ENCODE peak calls at places on chromosome 21, in seven cellular contexts. One of them, this sample, is unnamed.

GRCh38 chr21:33300701-33301631 is 23.8 kb upstream of the IFNAR1 start:
- DNase-seq in IMR-90: no peak
- DNase-seq in activated CD8-positive, alpha-beta T cell treated with anti-CD3 and anti-CD28 coated beads for 36 hours: no peak
- DNase-seq in epithelial cell of esophagus: no peak
- DNase-seq in fibroblast of mammary gland: no peak
- DNase-seq in glutamatergic neuron: no peak
- DNase-seq in HFF-Myc: no peak
- DNase-seq in this sample: no peak

GRCh38 chr21:39799178-39799577 is 54.2 kb downstream of the IGSF5 start:
- DNase-seq in IMR-90: no peak
- DNase-seq in activated CD8-positive, alpha-beta T cell treated with anti-CD3 and anti-CD28 coated beads for 36 hours: no peak
- DNase-seq in epithelial cell of esophagus: no peak
- DNase-seq in fibroblast of mammary gland: no peak
- DNase-seq in glutamatergic neuron: no peak
- DNase-seq in HFF-Myc: no peak
- DNase-seq in this sample: no peak

GRCh38 chr21:16800536-16800935 is 712.3 kb upstream of the CXADR start:
- DNase-seq in IMR-90: no peak
- DNase-seq in activated CD8-positive, alpha-beta T cell treated with anti-CD3 and anti-CD28 coated beads for 36 hours: no peak
- DNase-seq in epithelial cell of esophagus: no peak
- DNase-seq in fibroblast of mammary gland: no peak
- DNase-seq in glutamatergic neuron: no peak
- DNase-seq in HFF-Myc: no peak
- DNase-seq in this sample: no peak

GRCh38 chr21:33123396-33124120 is 53.6 kb downstream of the OLIG1 start:
- DNase-seq in IMR-90: no peak
- DNase-seq in activated CD8-positive, alpha-beta T cell treated with anti-CD3 and anti-CD28 coated beads for 36 hours: peak
- DNase-seq in epithelial cell of esophagus: peak
- DNase-seq in fibroblast of mammary gland: no peak
- DNase-seq in glutamatergic neuron: no peak
- DNase-seq in HFF-Myc: no peak
- DNase-seq in this sample: no peak

GRCh38 chr21:16084776-16085364 is 355.1 kb downstream of the USP25 start:
- DNase-seq in IMR-90: peak
- DNase-seq in activated CD8-positive, alpha-beta T cell treated with anti-CD3 and anti-CD28 coated beads for 36 hours: no peak
- DNase-seq in epithelial cell of esophagus: no peak
- DNase-seq in fibroblast of mammary gland: peak
- DNase-seq in glutamatergic neuron: no peak
- DNase-seq in HFF-Myc: peak
- DNase-seq in this sample: no peak

GRCh38 chr21:15000076-15000475 is 64.7 kb downstream of the NRIP1 start:
- DNase-seq in IMR-90: peak
- DNase-seq in activated CD8-positive, alpha-beta T cell treated with anti-CD3 and anti-CD28 coated beads for 36 hours: no peak
- DNase-seq in epithelial cell of esophagus: no peak
- DNase-seq in fibroblast of mammary gland: peak
- DNase-seq in glutamatergic neuron: no peak
- DNase-seq in HFF-Myc: no peak
- DNase-seq in this sample: no peak

GRCh38 chr21:29677326-29677725 is 262.5 kb downstream of the GRIK1 start:
- DNase-seq in IMR-90: no peak
- DNase-seq in activated CD8-positive, alpha-beta T cell treated with anti-CD3 and anti-CD28 coated beads for 36 hours: no peak
- DNase-seq in epithelial cell of esophagus: no peak
- DNase-seq in fibroblast of mammary gland: no peak
- DNase-seq in glutamatergic neuron: no peak
- DNase-seq in HFF-Myc: no peak
- DNase-seq in this sample: no peak

GRCh38 chr21:35491920-35492678 is 443.0 kb upstream of the RUNX1 start:
- DNase-seq in IMR-90: no peak
- DNase-seq in activated CD8-positive, alpha-beta T cell treated with anti-CD3 and anti-CD28 coated beads for 36 hours: no peak
- DNase-seq in epithelial cell of esophagus: peak
- DNase-seq in fibroblast of mammary gland: no peak
- DNase-seq in glutamatergic neuron: no peak
- DNase-seq in HFF-Myc: no peak
- DNase-seq in this sample: no peak

GRCh38 chr21:37484535-37485474 is 118.2 kb downstream of the DYRK1A start:
- DNase-seq in IMR-90: peak
- DNase-seq in activated CD8-positive, alpha-beta T cell treated with anti-CD3 and anti-CD28 coated beads for 36 hours: no peak
- DNase-seq in epithelial cell of esophagus: peak
- DNase-seq in fibroblast of mammary gland: peak
- DNase-seq in glutamatergic neuron: no peak
- DNase-seq in HFF-Myc: no peak
- DNase-seq in this sample: no peak

GRCh38 chr21:15064576-15065380 is at the start of gene NRIP1:
- DNase-seq in IMR-90: peak
- DNase-seq in activated CD8-positive, alpha-beta T cell treated with anti-CD3 and anti-CD28 coated beads for 36 hours: peak
- DNase-seq in epithelial cell of esophagus: peak
- DNase-seq in fibroblast of mammary gland: peak
- DNase-seq in glutamatergic neuron: peak
- DNase-seq in HFF-Myc: peak
- DNase-seq in this sample: peak

GRCh38 chr21:27647401-27647800 is 680.5 kb upstream of the ADAMTS5 start:
- DNase-seq in IMR-90: no peak
- DNase-seq in activated CD8-positive, alpha-beta T cell treated with anti-CD3 and anti-CD28 coated beads for 36 hours: no peak
- DNase-seq in epithelial cell of esophagus: peak
- DNase-seq in fibroblast of mammary gland: no peak
- DNase-seq in glutamatergic neuron: no peak
- DNase-seq in HFF-Myc: no peak
- DNase-seq in this sample: no peak

GRCh38 chr21:29104239-29104708 is 26.2 kb upstream of the MAP3K7CL start:
- DNase-seq in IMR-90: peak
- DNase-seq in activated CD8-positive, alpha-beta T cell treated with anti-CD3 and anti-CD28 coated beads for 36 hours: no peak
- DNase-seq in epithelial cell of esophagus: peak
- DNase-seq in fibroblast of mammary gland: no peak
- DNase-seq in glutamatergic neuron: no peak
- DNase-seq in HFF-Myc: no peak
- DNase-seq in this sample: peak

GRCh38 chr21:35366348-35367085 is 317.4 kb upstream of the RUNX1 start:
- DNase-seq in IMR-90: peak
- DNase-seq in activated CD8-positive, alpha-beta T cell treated with anti-CD3 and anti-CD28 coated beads for 36 hours: no peak
- DNase-seq in epithelial cell of esophagus: no peak
- DNase-seq in fibroblast of mammary gland: peak
- DNase-seq in glutamatergic neuron: no peak
- DNase-seq in HFF-Myc: no peak
- DNase-seq in this sample: no peak

GRCh38 chr21:42632336-42632751 is 21.1 kb upstream of the PDE9A start:
- DNase-seq in IMR-90: no peak
- DNase-seq in activated CD8-positive, alpha-beta T cell treated with anti-CD3 and anti-CD28 coated beads for 36 hours: no peak
- DNase-seq in epithelial cell of esophagus: no peak
- DNase-seq in fibroblast of mammary gland: no peak
- DNase-seq in glutamatergic neuron: no peak
- DNase-seq in HFF-Myc: no peak
- DNase-seq in this sample: no peak
- TF ChIP-seq CTCF in IMR-90: no peak
- TF ChIP-seq CTCF in activated CD8-positive, alpha-beta T cell treated with anti-CD3 and anti-CD28 coated beads for 36 hours: no peak
- TF ChIP-seq CTCF in epithelial cell of esophagus: no peak
- TF ChIP-seq CTCF in fibroblast of mammary gland: no peak
- TF ChIP-seq CTCF in glutamatergic neuron: no peak
- TF ChIP-seq CTCF in HFF-Myc: no peak
- TF ChIP-seq CTCF in this sample: no peak

GRCh38 chr21:38699048-38699447 is 106.7 kb upstream of the ETS2 start:
- DNase-seq in IMR-90: no peak
- DNase-seq in activated CD8-positive, alpha-beta T cell treated with anti-CD3 and anti-CD28 coated beads for 36 hours: peak
- DNase-seq in epithelial cell of esophagus: no peak
- DNase-seq in fibroblast of mammary gland: no peak
- DNase-seq in glutamatergic neuron: peak
- DNase-seq in HFF-Myc: no peak
- DNase-seq in this sample: no peak
- TF ChIP-seq CTCF in IMR-90: no peak
- TF ChIP-seq CTCF in activated CD8-positive, alpha-beta T cell treated with anti-CD3 and anti-CD28 coated beads for 36 hours: no peak
- TF ChIP-seq CTCF in epithelial cell of esophagus: no peak
- TF ChIP-seq CTCF in fibroblast of mammary gland: peak
- TF ChIP-seq CTCF in glutamatergic neuron: peak
- TF ChIP-seq CTCF in HFF-Myc: peak
- TF ChIP-seq CTCF in this sample: no peak

GRCh38 chr21:44999428-44999971 is 59.7 kb downstream of the SLX9 start:
- DNase-seq in IMR-90: no peak
- DNase-seq in activated CD8-positive, alpha-beta T cell treated with anti-CD3 and anti-CD28 coated beads for 36 hours: no peak
- DNase-seq in epithelial cell of esophagus: no peak
- DNase-seq in fibroblast of mammary gland: no peak
- DNase-seq in glutamatergic neuron: no peak
- DNase-seq in HFF-Myc: no peak
- DNase-seq in this sample: no peak

GRCh38 chr21:44999972-45000636 is 60.3 kb downstream of the SLX9 start:
- DNase-seq in IMR-90: no peak
- DNase-seq in activated CD8-positive, alpha-beta T cell treated with anti-CD3 and anti-CD28 coated beads for 36 hours: no peak
- DNase-seq in epithelial cell of esophagus: peak
- DNase-seq in fibroblast of mammary gland: no peak
- DNase-seq in glutamatergic neuron: peak
- DNase-seq in HFF-Myc: no peak
- DNase-seq in this sample: no peak

GRCh38 chr21:44996983-44997936 is 57.4 kb downstream of the SLX9 start:
- DNase-seq in IMR-90: no peak
- DNase-seq in activated CD8-positive, alpha-beta T cell treated with anti-CD3 and anti-CD28 coated beads for 36 hours: no peak
- DNase-seq in epithelial cell of esophagus: no peak
- DNase-seq in fibroblast of mammary gland: no peak
- DNase-seq in glutamatergic neuron: peak
- DNase-seq in HFF-Myc: no peak
- DNase-seq in this sample: no peak

GRCh38 chr21:44998086-44998620 is 58.3 kb downstream of the SLX9 start:
- DNase-seq in IMR-90: no peak
- DNase-seq in activated CD8-positive, alpha-beta T cell treated with anti-CD3 and anti-CD28 coated beads for 36 hours: no peak
- DNase-seq in epithelial cell of esophagus: no peak
- DNase-seq in fibroblast of mammary gland: no peak
- DNase-seq in glutamatergic neuron: no peak
- DNase-seq in HFF-Myc: no peak
- DNase-seq in this sample: no peak

GRCh38 chr21:44998621-44999427 is 59.0 kb downstream of the SLX9 start:
- DNase-seq in IMR-90: no peak
- DNase-seq in activated CD8-positive, alpha-beta T cell treated with anti-CD3 and anti-CD28 coated beads for 36 hours: no peak
- DNase-seq in epithelial cell of esophagus: no peak
- DNase-seq in fibroblast of mammary gland: no peak
- DNase-seq in glutamatergic neuron: peak
- DNase-seq in HFF-Myc: no peak
- DNase-seq in this sample: no peak
- TF ChIP-seq CTCF in IMR-90: no peak
- TF ChIP-seq CTCF in activated CD8-positive, alpha-beta T cell treated with anti-CD3 and anti-CD28 coated beads for 36 hours: no peak
- TF ChIP-seq CTCF in epithelial cell of esophagus: no peak
- TF ChIP-seq CTCF in fibroblast of mammary gland: no peak
- TF ChIP-seq CTCF in glutamatergic neuron: no peak
- TF ChIP-seq CTCF in HFF-Myc: no peak
- TF ChIP-seq CTCF in this sample: no peak

GRCh38 chr21:24014381-24014780 is 1592.9 kb downstream of the MRPL39 start:
- DNase-seq in IMR-90: no peak
- DNase-seq in activated CD8-positive, alpha-beta T cell treated with anti-CD3 and anti-CD28 coated beads for 36 hours: no peak
- DNase-seq in epithelial cell of esophagus: no peak
- DNase-seq in fibroblast of mammary gland: no peak
- DNase-seq in glutamatergic neuron: no peak
- DNase-seq in HFF-Myc: no peak
- DNase-seq in this sample: no peak
- TF ChIP-seq CTCF in IMR-90: peak
- TF ChIP-seq CTCF in activated CD8-positive, alpha-beta T cell treated with anti-CD3 and anti-CD28 coated beads for 36 hours: peak
- TF ChIP-seq CTCF in epithelial cell of esophagus: no peak
- TF ChIP-seq CTCF in fibroblast of mammary gland: no peak
- TF ChIP-seq CTCF in glutamatergic neuron: peak
- TF ChIP-seq CTCF in HFF-Myc: no peak
- TF ChIP-seq CTCF in this sample: no peak

GRCh38 chr21:20419780-20420179 is 578.4 kb upstream of the NCAM2 start:
- DNase-seq in IMR-90: no peak
- DNase-seq in activated CD8-positive, alpha-beta T cell treated with anti-CD3 and anti-CD28 coated beads for 36 hours: no peak
- DNase-seq in epithelial cell of esophagus: peak
- DNase-seq in fibroblast of mammary gland: no peak
- DNase-seq in glutamatergic neuron: no peak
- DNase-seq in HFF-Myc: no peak
- DNase-seq in this sample: no peak

GRCh38 chr21:20425856-20426255 is 572.4 kb upstream of the NCAM2 start:
- DNase-seq in IMR-90: no peak
- DNase-seq in activated CD8-positive, alpha-beta T cell treated with anti-CD3 and anti-CD28 coated beads for 36 hours: no peak
- DNase-seq in epithelial cell of esophagus: no peak
- DNase-seq in fibroblast of mammary gland: no peak
- DNase-seq in glutamatergic neuron: no peak
- DNase-seq in HFF-Myc: no peak
- DNase-seq in this sample: no peak

GRCh38 chr21:20424943-20425342 is 573.3 kb upstream of the NCAM2 start:
- DNase-seq in IMR-90: no peak
- DNase-seq in activated CD8-positive, alpha-beta T cell treated with anti-CD3 and anti-CD28 coated beads for 36 hours: no peak
- DNase-seq in epithelial cell of esophagus: no peak
- DNase-seq in fibroblast of mammary gland: no peak
- DNase-seq in glutamatergic neuron: no peak
- DNase-seq in HFF-Myc: no peak
- DNase-seq in this sample: no peak
- TF ChIP-seq CTCF in IMR-90: no peak
- TF ChIP-seq CTCF in activated CD8-positive, alpha-beta T cell treated with anti-CD3 and anti-CD28 coated beads for 36 hours: no peak
- TF ChIP-seq CTCF in epithelial cell of esophagus: no peak
- TF ChIP-seq CTCF in fibroblast of mammary gland: no peak
- TF ChIP-seq CTCF in glutamatergic neuron: no peak
- TF ChIP-seq CTCF in HFF-Myc: no peak
- TF ChIP-seq CTCF in this sample: no peak

DNA sequence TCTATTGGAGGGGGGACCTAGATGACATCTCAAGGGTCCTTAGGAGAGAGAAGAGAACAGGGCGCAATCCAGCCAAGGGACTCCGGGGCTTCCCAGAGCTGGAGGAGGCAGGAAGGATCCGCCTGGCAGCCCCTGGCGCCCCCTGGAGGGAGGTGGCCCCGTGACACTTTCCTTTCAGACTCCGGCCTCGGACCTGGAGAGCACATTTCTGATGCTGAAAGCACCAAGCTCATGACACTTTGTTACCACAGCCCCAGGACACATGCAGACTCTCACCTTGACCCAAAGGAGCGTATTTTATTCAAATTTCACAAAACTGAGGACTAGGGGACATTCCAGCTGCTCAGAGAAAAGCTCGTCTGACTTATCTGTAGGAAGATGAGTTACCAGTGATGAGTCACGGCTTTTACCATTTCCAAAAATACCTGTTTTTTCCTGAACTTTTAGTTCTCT is 21.4 kb upstream of the POFUT2 start:
- DNase-seq in IMR-90: peak
- DNase-seq in activated CD8-positive, alpha-beta T cell treated with anti-CD3 and anti-CD28 coated beads for 36 hours: peak
- DNase-seq in epithelial cell of esophagus: peak
- DNase-seq in fibroblast of mammary gland: peak
- DNase-seq in glutamatergic neuron: peak
- DNase-seq in HFF-Myc: no peak
- DNase-seq in this sample: no peak
- TF ChIP-seq CTCF in IMR-90: peak
- TF ChIP-seq CTCF in activated CD8-positive, alpha-beta T cell treated with anti-CD3 and anti-CD28 coated beads for 36 hours: peak
- TF ChIP-seq CTCF in epithelial cell of esophagus: peak
- TF ChIP-seq CTCF in fibroblast of mammary gland: peak
- TF ChIP-seq CTCF in glutamatergic neuron: peak
- TF ChIP-seq CTCF in HFF-Myc: peak
- TF ChIP-seq CTCF in this sample: peak

GRCh38 chr21:34358866-34359265 is 4.9 kb upstream of the KCNE2 start:
- DNase-seq in IMR-90: no peak
- DNase-seq in activated CD8-positive, alpha-beta T cell treated with anti-CD3 and anti-CD28 coated beads for 36 hours: no peak
- DNase-seq in epithelial cell of esophagus: no peak
- DNase-seq in fibroblast of mammary gland: no peak
- DNase-seq in glutamatergic neuron: no peak
- DNase-seq in HFF-Myc: no peak
- DNase-seq in this sample: no peak

GRCh38 chr21:34357889-34358288 is 5.9 kb upstream of the KCNE2 start:
- DNase-seq in IMR-90: no peak
- DNase-seq in activated CD8-positive, alpha-beta T cell treated with anti-CD3 and anti-CD28 coated beads for 36 hours: no peak
- DNase-seq in epithelial cell of esophagus: no peak
- DNase-seq in fibroblast of mammary gland: no peak
- DNase-seq in glutamatergic neuron: no peak
- DNase-seq in HFF-Myc: no peak
- DNase-seq in this sample: no peak

GRCh38 chr21:34362670-34363069 is 1.1 kb upstream of the KCNE2 start:
- DNase-seq in IMR-90: no peak
- DNase-seq in activated CD8-positive, alpha-beta T cell treated with anti-CD3 and anti-CD28 coated beads for 36 hours: no peak
- DNase-seq in epithelial cell of esophagus: no peak
- DNase-seq in fibroblast of mammary gland: no peak
- DNase-seq in glutamatergic neuron: no peak
- DNase-seq in HFF-Myc: no peak
- DNase-seq in this sample: no peak

GRCh38 chr21:34362136-34362444 is 1.7 kb upstream of the KCNE2 start:
- DNase-seq in IMR-90: no peak
- DNase-seq in activated CD8-positive, alpha-beta T cell treated with anti-CD3 and anti-CD28 coated beads for 36 hours: no peak
- DNase-seq in epithelial cell of esophagus: no peak
- DNase-seq in fibroblast of mammary gland: no peak
- DNase-seq in glutamatergic neuron: no peak
- DNase-seq in HFF-Myc: no peak
- DNase-seq in this sample: no peak

GRCh38 chr21:34360488-34361241 is 3.1 kb upstream of the KCNE2 start:
- DNase-seq in IMR-90: no peak
- DNase-seq in activated CD8-positive, alpha-beta T cell treated with anti-CD3 and anti-CD28 coated beads for 36 hours: no peak
- DNase-seq in epithelial cell of esophagus: no peak
- DNase-seq in fibroblast of mammary gland: no peak
- DNase-seq in glutamatergic neuron: no peak
- DNase-seq in HFF-Myc: no peak
- DNase-seq in this sample: no peak
- TF ChIP-seq CTCF in IMR-90: no peak
- TF ChIP-seq CTCF in activated CD8-positive, alpha-beta T cell treated with anti-CD3 and anti-CD28 coated beads for 36 hours: no peak
- TF ChIP-seq CTCF in epithelial cell of esophagus: no peak
- TF ChIP-seq CTCF in fibroblast of mammary gland: no peak
- TF ChIP-seq CTCF in glutamatergic neuron: no peak
- TF ChIP-seq CTCF in HFF-Myc: no peak
- TF ChIP-seq CTCF in this sample: no peak